ENCODE peak calls at places on chromosomes 7 and 10, in four cellular contexts. O is K562, E is HepG2, L is GM12878. Q is an unnamed sample.

GRCh38 chr10:17210361-17210760 is 8.9 kb upstream of the TRDMT1 start:
- DNase-seq in E (no peak), O (no peak), L (no peak), Q (no peak)

GRCh38 chr10:96585726-96586418 is 940 bp downstream of the TM9SF3 start:
- DNase-seq in O (no peak), L (no peak), E (no peak), Q (no peak)

GRCh38 chr7:7719235-7719634 is 828 bp upstream of the RPA3 start:
- DNase-seq in E (peak), L (peak), O (no peak), Q (no peak)

GRCh38 chr7:16801111-16801542 is 3.7 kb downstream of the AGR2 start:
- DNase-seq in E (peak), O (peak), L (no peak), Q (no peak)

GRCh38 chr7:27179503-27180430 is 5.3 kb downstream of the HOXA11 start:
- DNase-seq in E (peak), L (no peak), O (peak), Q (peak)

GRCh38 chr7:73397936-73398335 is 35.6 kb upstream of the FZD9 start:
- DNase-seq in L (no peak), E (no peak), O (no peak), Q (no peak)

GRCh38 chr7:12683678-12684077 is 3.8 kb upstream of the ARL4A start:
- DNase-seq in L (no peak), O (no peak), E (no peak), Q (no peak)

GRCh38 chr7:130994378-130995115 is 260.5 kb upstream of the KLF14 start:
- DNase-seq in E (no peak), O (no peak), L (no peak), Q (no peak)

GRCh38 chr7:70741666-70742065 is 390.3 kb upstream of the GALNT17 start:
- DNase-seq in O (no peak), E (no peak), L (no peak), Q (no peak)

GRCh38 chr10:42973411-42973810 is 103.5 kb upstream of the RET start:
- DNase-seq in L (no peak), O (no peak), E (no peak), Q (no peak)

GRCh38 chr7:2723138-2723850 is 35.3 kb downstream of the AMZ1 start:
- DNase-seq in O (no peak), L (no peak), E (no peak), Q (no peak)
- TF ChIP-seq CREM in O (no peak), L (no peak), E (no peak), Q (no peak)

DNA sequence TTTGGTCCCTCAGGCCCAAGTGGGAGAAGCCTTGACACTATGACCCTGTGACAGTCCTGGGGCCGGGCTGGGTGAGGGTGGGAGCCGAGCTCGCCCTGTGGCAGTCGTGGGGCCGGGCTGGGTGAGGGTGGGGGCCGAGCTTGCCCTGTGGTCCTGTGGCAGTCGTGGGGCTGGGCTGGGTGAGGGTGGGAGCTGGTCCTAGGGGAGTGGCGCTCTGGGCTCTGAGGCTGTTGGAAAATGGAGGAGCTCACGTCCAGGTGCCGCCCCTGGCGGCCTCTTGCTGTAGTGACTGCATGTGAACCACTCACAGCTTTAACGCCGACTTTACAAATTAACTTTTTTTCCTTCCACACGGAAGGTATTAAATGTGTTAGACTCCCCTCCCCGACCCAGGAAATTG is 312.6 kb downstream of the WDR37 start:
- DNase-seq in O (peak), E (peak), L (no peak), Q (peak)
- TF ChIP-seq CREM in O (peak), E (no peak), L (no peak), Q (no peak)

GRCh38 chr10:80171248-80171660 is 34.1 kb downstream of the ANXA11 start:
- DNase-seq in E (no peak), L (no peak), O (no peak), Q (no peak)
- TF ChIP-seq CREM in E (no peak), L (no peak), O (no peak), Q (no peak)

GRCh38 chr7:1768835-1769234 is 98.8 kb downstream of the ELFN1 start:
- DNase-seq in O (peak), L (no peak), E (no peak), Q (peak)
- TF ChIP-seq CREM in O (no peak), L (no peak), E (no peak), Q (no peak)

DNA sequence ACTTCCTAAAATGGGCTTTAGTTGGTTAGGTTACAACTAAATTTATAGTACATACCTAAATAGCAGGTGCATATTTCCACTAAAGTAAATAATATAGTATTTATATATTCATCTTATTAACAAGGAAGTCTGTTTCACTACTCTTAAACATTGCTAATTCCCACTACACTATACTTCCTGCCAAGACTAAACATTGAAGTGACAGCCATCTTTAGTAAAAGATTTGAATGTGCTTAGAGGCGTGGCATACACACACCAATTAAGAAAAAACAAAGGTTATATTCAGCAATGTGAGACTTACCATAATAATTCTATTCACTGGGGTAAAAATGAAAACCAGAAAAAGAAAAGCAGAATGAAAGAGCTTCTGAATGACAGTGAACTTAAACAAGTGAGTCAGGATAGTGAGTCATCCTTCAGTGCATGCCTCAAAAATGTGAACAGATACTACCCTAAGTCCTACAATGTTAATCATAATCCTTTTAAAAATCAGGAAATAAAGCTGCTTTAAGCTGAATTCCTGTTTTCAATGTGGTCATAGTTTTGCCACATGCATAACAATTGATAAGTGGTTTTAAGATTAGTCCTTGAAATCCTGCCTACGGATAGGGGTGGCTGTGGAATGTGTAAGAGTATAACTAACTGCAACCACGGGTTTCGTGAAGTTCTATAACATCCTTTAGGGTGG is 59.4 kb downstream of the USP6NL start:
- DNase-seq in L (no peak), O (peak), E (peak), Q (no peak)
- TF ChIP-seq CREM in L (no peak), O (no peak), E (no peak), Q (no peak)

GRCh38 chr10:7734821-7735220 is 31.7 kb downstream of the ITIH2 start:
- DNase-seq in L (no peak), E (no peak), O (no peak), Q (peak)

GRCh38 chr10:7744307-7744706 is 41.2 kb downstream of the ITIH2 start:
- DNase-seq in O (no peak), E (no peak), L (no peak), Q (no peak)

GRCh38 chr10:7738536-7739407 is 35.7 kb downstream of the ITIH2 start:
- DNase-seq in O (no peak), L (no peak), E (no peak), Q (no peak)
- TF ChIP-seq CREM in O (no peak), L (no peak), E (no peak), Q (no peak)

DNA sequence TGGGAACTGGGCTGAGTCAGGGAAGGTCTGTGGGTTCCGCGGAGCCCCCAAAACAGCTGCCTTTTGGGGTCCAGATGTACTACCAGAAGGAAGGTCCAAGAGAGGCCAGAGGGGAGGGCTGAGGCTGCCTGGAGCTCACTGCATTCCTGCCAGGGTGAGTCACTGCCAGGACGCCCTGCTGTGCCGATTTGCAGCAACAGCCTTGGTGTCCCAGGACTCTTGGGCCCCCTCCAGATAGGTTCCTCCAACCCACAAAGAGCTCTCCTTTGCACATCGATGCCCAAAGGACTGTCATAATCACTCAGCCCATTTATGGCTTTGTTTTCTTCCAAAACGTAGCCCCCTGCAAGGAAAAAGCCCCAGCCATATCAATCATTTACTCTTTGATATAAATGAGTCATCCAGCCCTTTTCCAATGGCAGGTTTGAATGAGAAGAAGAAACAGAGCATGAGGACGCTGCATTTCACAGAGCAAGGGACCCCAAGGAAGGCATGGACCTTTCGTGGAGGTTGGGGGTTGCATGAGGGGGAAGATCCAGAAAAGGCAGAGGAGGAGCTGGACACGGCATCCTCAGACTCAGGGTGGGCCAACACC is 32.2 kb upstream of the COL13A1 start:
- DNase-seq in L (no peak), E (no peak), O (no peak), Q (peak)
- TF ChIP-seq CREM in L (no peak), E (no peak), O (no peak), Q (no peak)

DNA sequence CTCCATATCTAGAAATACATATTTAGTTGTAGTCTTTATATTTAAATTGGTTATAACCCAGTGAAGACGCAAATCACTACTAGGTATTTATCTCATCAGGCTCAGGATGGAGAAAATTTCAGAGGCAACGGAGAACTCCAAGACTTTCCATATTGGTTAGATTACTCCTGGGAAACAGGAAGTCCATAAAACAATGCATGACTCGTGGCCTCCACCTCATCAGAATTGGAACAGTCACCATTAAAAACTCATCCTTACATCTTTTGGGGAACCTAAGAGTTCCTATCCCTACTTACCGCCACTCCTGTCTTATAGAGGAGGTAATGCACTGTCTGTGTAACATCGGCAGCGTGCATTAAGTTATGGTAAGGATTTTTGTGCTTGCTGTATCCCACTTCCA is 177.6 kb downstream of the PPP1R17 start:
- DNase-seq in O (no peak), L (no peak), E (no peak), Q (no peak)
- TF ChIP-seq CREM in O (no peak), L (no peak), E (no peak), Q (no peak)

GRCh38 chr7:98396768-98397167 is 4.1 kb downstream of the BAIAP2L1 start:
- DNase-seq in E (no peak), L (no peak), O (no peak), Q (no peak)

GRCh38 chr7:98399462-98399861 is 1.4 kb downstream of the BAIAP2L1 start:
- DNase-seq in E (no peak), L (no peak), O (no peak), Q (no peak)

GRCh38 chr7:98399903-98400537 is 870 bp downstream of the BAIAP2L1 start:
- DNase-seq in E (no peak), L (no peak), O (no peak), Q (peak)

GRCh38 chr7:98398567-98399372 is 2.1 kb downstream of the BAIAP2L1 start:
- DNase-seq in O (no peak), L (no peak), E (no peak), Q (no peak)

GRCh38 chr7:98400538-98401427 is at the start of gene BAIAP2L1:
- DNase-seq in E (peak), O (peak), L (peak), Q (peak)
- TF ChIP-seq CREM in E (no peak), O (peak), L (peak), Q (no peak)

Q was measured in WTC11.